ENCODE peak calls at places on chromosomes 4 and X, in ten cellular contexts. One of them, this sample, is unnamed.

GRCh38 chr4:158193171-158193749 is 17.0 kb upstream of the TMEM144 start:
- DNase-seq in HAP-1: no peak
- DNase-seq in amygdala: no peak
- DNase-seq in testis: no peak
- DNase-seq in GM23248: peak
- DNase-seq in T-helper 22 cell: no peak
- DNase-seq in GM12865: no peak
- DNase-seq in T-helper 9 cell: no peak
- DNase-seq in kidney tubule cell: peak
- DNase-seq in H4: peak
- DNase-seq in this sample: peak

GRCh38 chrX:120310861-120311631 is at the start of gene TMEM255A:
- DNase-seq in GM23248: peak
- DNase-seq in T-helper 9 cell: no peak
- DNase-seq in testis: no peak
- DNase-seq in kidney tubule cell: peak
- DNase-seq in HAP-1: peak
- DNase-seq in amygdala: peak
- DNase-seq in T-helper 22 cell: no peak
- DNase-seq in GM12865: no peak
- DNase-seq in H4: peak
- DNase-seq in this sample: no peak

GRCh38 chrX:13260598-13260997 is 59.3 kb downstream of the ATXN3L start:
- DNase-seq in amygdala: no peak
- DNase-seq in GM12865: no peak
- DNase-seq in H4: no peak
- DNase-seq in kidney tubule cell: no peak
- DNase-seq in testis: no peak
- DNase-seq in HAP-1: no peak
- DNase-seq in T-helper 9 cell: no peak
- DNase-seq in GM23248: no peak
- DNase-seq in T-helper 22 cell: no peak
- DNase-seq in this sample: no peak

GRCh38 chrX:33721927-33722326 is 410.2 kb downstream of the FAM47A start:
- DNase-seq in kidney tubule cell: no peak
- DNase-seq in T-helper 9 cell: no peak
- DNase-seq in T-helper 22 cell: no peak
- DNase-seq in amygdala: no peak
- DNase-seq in GM12865: no peak
- DNase-seq in HAP-1: no peak
- DNase-seq in testis: no peak
- DNase-seq in GM23248: no peak
- DNase-seq in H4: no peak
- DNase-seq in this sample: no peak

GRCh38 chr4:53764761-53765490 is 173.6 kb upstream of the LNX1 start:
- DNase-seq in GM12865: no peak
- DNase-seq in testis: no peak
- DNase-seq in kidney tubule cell: no peak
- DNase-seq in T-helper 22 cell: no peak
- DNase-seq in GM23248: peak
- DNase-seq in HAP-1: no peak
- DNase-seq in amygdala: no peak
- DNase-seq in H4: no peak
- DNase-seq in T-helper 9 cell: no peak
- DNase-seq in this sample: no peak

GRCh38 chrX:132433551-132433950 is 55.3 kb downstream of the MBNL3 start:
- DNase-seq in amygdala: no peak
- DNase-seq in kidney tubule cell: no peak
- DNase-seq in HAP-1: no peak
- DNase-seq in T-helper 9 cell: no peak
- DNase-seq in H4: no peak
- DNase-seq in testis: no peak
- DNase-seq in T-helper 22 cell: no peak
- DNase-seq in GM23248: no peak
- DNase-seq in GM12865: no peak
- DNase-seq in this sample: no peak

GRCh38 chr4:26404597-26405323 is 83.9 kb downstream of the RBPJ start:
- DNase-seq in H4: no peak
- DNase-seq in GM23248: no peak
- DNase-seq in kidney tubule cell: no peak
- DNase-seq in HAP-1: no peak
- DNase-seq in amygdala: no peak
- DNase-seq in T-helper 22 cell: no peak
- DNase-seq in GM12865: no peak
- DNase-seq in T-helper 9 cell: no peak
- DNase-seq in testis: no peak
- DNase-seq in this sample: no peak

GRCh38 chr4:80307774-80308465 is 27.6 kb upstream of the CFAP299 start:
- DNase-seq in T-helper 22 cell: no peak
- DNase-seq in testis: no peak
- DNase-seq in T-helper 9 cell: no peak
- DNase-seq in kidney tubule cell: peak
- DNase-seq in amygdala: no peak
- DNase-seq in H4: peak
- DNase-seq in GM23248: peak
- DNase-seq in GM12865: no peak
- DNase-seq in HAP-1: peak
- DNase-seq in this sample: no peak

GRCh38 chrX:45859407-45859806 is 658.7 kb upstream of the DIPK2B start:
- DNase-seq in GM12865: no peak
- DNase-seq in kidney tubule cell: no peak
- DNase-seq in amygdala: no peak
- DNase-seq in HAP-1: no peak
- DNase-seq in GM23248: no peak
- DNase-seq in T-helper 22 cell: no peak
- DNase-seq in T-helper 9 cell: no peak
- DNase-seq in testis: no peak
- DNase-seq in H4: no peak
- DNase-seq in this sample: no peak

GRCh38 chrX:150352114-150352513 is 11.0 kb upstream of the MAMLD1 start:
- DNase-seq in T-helper 9 cell: no peak
- DNase-seq in GM12865: no peak
- DNase-seq in kidney tubule cell: peak
- DNase-seq in amygdala: no peak
- DNase-seq in testis: no peak
- DNase-seq in T-helper 22 cell: no peak
- DNase-seq in GM23248: peak
- DNase-seq in HAP-1: no peak
- DNase-seq in H4: peak
- DNase-seq in this sample: no peak

GRCh38 chrX:100615015-100615414 is 21.6 kb downstream of the TSPAN6 start:
- DNase-seq in T-helper 22 cell: no peak
- DNase-seq in testis: peak
- DNase-seq in amygdala: no peak
- DNase-seq in H4: peak
- DNase-seq in T-helper 9 cell: no peak
- DNase-seq in kidney tubule cell: peak
- DNase-seq in GM12865: peak
- DNase-seq in GM23248: peak
- DNase-seq in HAP-1: peak
- DNase-seq in this sample: peak

GRCh38 chr4:121168446-121168845 is 4.3 kb upstream of the TNIP3 start:
- DNase-seq in T-helper 9 cell: no peak
- DNase-seq in kidney tubule cell: no peak
- DNase-seq in GM12865: peak
- DNase-seq in HAP-1: no peak
- DNase-seq in T-helper 22 cell: no peak
- DNase-seq in testis: no peak
- DNase-seq in GM23248: no peak
- DNase-seq in H4: no peak
- DNase-seq in amygdala: no peak
- DNase-seq in this sample: no peak

GRCh38 chr4:166675411-166675810 is 558.9 kb downstream of the SPOCK3 start:
- DNase-seq in H4: peak
- DNase-seq in kidney tubule cell: peak
- DNase-seq in amygdala: no peak
- DNase-seq in HAP-1: no peak
- DNase-seq in T-helper 9 cell: no peak
- DNase-seq in testis: no peak
- DNase-seq in GM23248: peak
- DNase-seq in GM12865: no peak
- DNase-seq in T-helper 22 cell: no peak
- DNase-seq in this sample: peak

GRCh38 chrX:20265221-20265725 is 1.4 kb downstream of the RPS6KA3 start:
- DNase-seq in testis: peak
- DNase-seq in HAP-1: peak
- DNase-seq in GM23248: peak
- DNase-seq in GM12865: peak
- DNase-seq in T-helper 9 cell: peak
- DNase-seq in kidney tubule cell: peak
- DNase-seq in amygdala: no peak
- DNase-seq in T-helper 22 cell: peak
- DNase-seq in H4: peak
- DNase-seq in this sample: peak

GRCh38 chr4:77385124-77385969 is 220.3 kb upstream of the CXCL13 start:
- DNase-seq in testis: peak
- DNase-seq in GM12865: peak
- DNase-seq in T-helper 22 cell: no peak
- DNase-seq in HAP-1: peak
- DNase-seq in T-helper 9 cell: peak
- DNase-seq in amygdala: no peak
- DNase-seq in GM23248: peak
- DNase-seq in H4: peak
- DNase-seq in kidney tubule cell: peak
- DNase-seq in this sample: peak

GRCh38 chr4:182923376-182923775 is 6.2 kb upstream of the DCTD start:
- DNase-seq in HAP-1: no peak
- DNase-seq in H4: no peak
- DNase-seq in GM23248: peak
- DNase-seq in kidney tubule cell: no peak
- DNase-seq in testis: no peak
- DNase-seq in amygdala: no peak
- DNase-seq in T-helper 22 cell: no peak
- DNase-seq in GM12865: no peak
- DNase-seq in T-helper 9 cell: no peak
- DNase-seq in this sample: no peak

GRCh38 chr4:55910140-55910539 is 38.6 kb upstream of the CEP135 start:
- DNase-seq in testis: no peak
- DNase-seq in GM23248: peak
- DNase-seq in H4: no peak
- DNase-seq in HAP-1: no peak
- DNase-seq in T-helper 22 cell: no peak
- DNase-seq in GM12865: no peak
- DNase-seq in kidney tubule cell: peak
- DNase-seq in T-helper 9 cell: no peak
- DNase-seq in amygdala: no peak
- DNase-seq in this sample: no peak

This sample was measured in astrocyte of the cerebellum.